ENCODE peak calls at places on chromosomes 6 and 20, in five cellular contexts. U, G, N, Y and B are unnamed samples.

GRCh38 chr6:145669627-145670034 is 65.7 kb downstream of the EPM2A start:
- DNase-seq in U (peak; percentile 52), G (peak; percentile 68), N (no peak), Y (no peak), B (peak; percentile 74)

GRCh38 chr6:159701413-159701999 is 8.5 kb upstream of the SOD2 start:
- DNase-seq in U (peak; percentile 96), G (peak; percentile 92), N (no peak), Y (no peak), B (peak; percentile 86)

GRCh38 chr6:43937236-43938177 is 167.5 kb downstream of the VEGFA start:
- DNase-seq in U (no peak), G (no peak), N (no peak), Y (no peak), B (no peak)

GRCh38 chr6:169701218-169701952 is 444 bp downstream of the WDR27 start:
- DNase-seq in U (no peak), G (no peak), N (no peak), Y (no peak), B (no peak)

GRCh38 chr6:84512396-84512795 is 252.0 kb downstream of the TBX18 start:
- DNase-seq in U (peak; percentile 74), G (peak; percentile 50), N (no peak), Y (no peak), B (no peak)

GRCh38 chr20:63156221-63156671 is 59.7 kb downstream of the YTHDF1 start:
- DNase-seq in U (no peak), G (no peak), N (no peak), Y (no peak), B (no peak)

GRCh38 chr6:49409951-49410542 is 53.0 kb downstream of the MMUT start:
- DNase-seq in U (peak; percentile 77), G (peak; percentile 61), N (peak; percentile 48), Y (peak; percentile 32), B (peak; percentile 60)

GRCh38 chr6:109363753-109364152 is 18.5 kb downstream of the CD164 start:
- DNase-seq in U (no peak), G (no peak), N (no peak), Y (no peak), B (no peak)

GRCh38 chr20:57657537-57658446 is 37.6 kb upstream of the ZBP1 start:
- DNase-seq in U (no peak), G (no peak), N (peak; percentile 88), Y (no peak), B (no peak)

GRCh38 chr6:27962506-27962905 is 5.5 kb downstream of the OR2B6 start:
- DNase-seq in U (no peak), G (no peak), N (no peak), Y (no peak), B (no peak)

GRCh38 chr6:149028767-149029405 is 282.1 kb downstream of the UST start:
- DNase-seq in U (peak; percentile 97), G (peak; percentile 95), N (no peak), Y (peak; percentile 68), B (peak; percentile 95)

GRCh38 chr20:3828798-3829197 is 8.5 kb downstream of the AP5S1 start:
- DNase-seq in U (no peak), G (peak; percentile 73), N (no peak), Y (no peak), B (no peak)

GRCh38 chr6:125230674-125231073 is 71.1 kb downstream of the HDDC2 start:
- DNase-seq in U (no peak), G (peak; percentile 73), N (no peak), Y (no peak), B (no peak)

GRCh38 chr6:166310634-166311033 is 2.4 kb upstream of the PRR18 start:
- DNase-seq in U (no peak), G (no peak), N (no peak), Y (no peak), B (no peak)

GRCh38 chr20:58717278-58718091 is 24.9 kb downstream of the NPEPL1 start:
- DNase-seq in U (no peak), G (no peak), N (no peak), Y (no peak), B (no peak)

GRCh38 chr6:150018846-150019580 is 6.3 kb downstream of the RAET1L start:
- DNase-seq in U (no peak), G (no peak), N (no peak), Y (no peak), B (no peak)

GRCh38 chr20:20593447-20594170 is 118.8 kb downstream of the RALGAPA2 start:
- DNase-seq in U (peak; percentile 89), G (peak; percentile 50), N (no peak), Y (peak; percentile 15), B (peak; percentile 60)

GRCh38 chr6:43698584-43699349 is 11.2 kb upstream of the MRPS18A start:
- DNase-seq in U (peak; percentile 87), G (peak; percentile 19), N (no peak), Y (no peak), B (peak; percentile 36)

GRCh38 chr6:151365233-151365632 is 26.1 kb downstream of the ZBTB2 start:
- DNase-seq in U (no peak), G (no peak), N (no peak), Y (no peak), B (no peak)

GRCh38 chr6:129494099-129494498 is 215.9 kb downstream of the ARHGAP18 start:
- DNase-seq in U (no peak), G (no peak), N (no peak), Y (no peak), B (no peak)

GRCh38 chr6:144190593-144190992 is 40.3 kb downstream of the STX11 start:
- DNase-seq in U (peak; percentile 73), G (peak; percentile 59), N (no peak), Y (no peak), B (peak; percentile 57)

GRCh38 chr6:139534472-139535115 is 160.1 kb upstream of the CITED2 start:
- DNase-seq in U (no peak), G (no peak), N (no peak), Y (no peak), B (no peak)

GRCh38 chr20:52820641-52821292 is 151.4 kb upstream of the TSHZ2 start:
- DNase-seq in U (no peak), G (no peak), N (no peak), Y (no peak), B (no peak)

GRCh38 chr6:107704377-107705013 is 119.6 kb downstream of the SCML4 start:
- DNase-seq in U (peak; percentile 71), G (peak; percentile 44), N (no peak), Y (peak; percentile 16), B (peak; percentile 57)

GRCh38 chr6:3381233-3382065 is 75.4 kb downstream of the SLC22A23 start:
- DNase-seq in U (no peak), G (no peak), N (no peak), Y (no peak), B (no peak)

GRCh38 chr6:100721256-100721655 is 159.9 kb downstream of the ASCC3 start:
- DNase-seq in U (peak; percentile 4), G (no peak), N (no peak), Y (no peak), B (no peak)

GRCh38 chr20:36480456-36481048 is 60.8 kb upstream of the MYL9 start:
- DNase-seq in U (no peak), G (no peak), N (no peak), Y (no peak), B (no peak)

GRCh38 chr20:62358171-62358719 is 8.9 kb downstream of the LAMA5 start:
- DNase-seq in U (no peak), G (no peak), N (no peak), Y (no peak), B (no peak)

GRCh38 chr6:123562677-123563076 is 74.1 kb downstream of the TRDN start:
- DNase-seq in U (no peak), G (no peak), N (no peak), Y (no peak), B (no peak)

GRCh38 chr6:129638055-129639019 is 71.6 kb downstream of the ARHGAP18 start:
- DNase-seq in U (peak; percentile 87), G (no peak), N (no peak), Y (no peak), B (peak; percentile 86)

GRCh38 chr6:36666726-36667591 is 11.6 kb upstream of the CDKN1A start:
- DNase-seq in U (peak; percentile 97), G (peak; percentile 98), N (peak; percentile 86), Y (peak; percentile 64), B (peak; percentile 96)

GRCh38 chr6:154367839-154368695 is 11.5 kb upstream of the IPCEF1 start:
- DNase-seq in U (peak; percentile 43), G (peak; percentile 17), N (no peak), Y (peak; percentile 45), B (no peak)
- TF ChIP-seq CTCF in U (no peak), G (no peak), N (no peak), Y (no peak), B (no peak)

GRCh38 chr6:90175627-90176538 is 120.8 kb downstream of the BACH2 start:
- DNase-seq in U (no peak), G (no peak), N (no peak), Y (no peak), B (no peak)

GRCh38 chr6:90178294-90178678 is 118.4 kb downstream of the BACH2 start:
- DNase-seq in U (no peak), G (no peak), N (no peak), Y (no peak), B (no peak)

GRCh38 chr6:90180526-90180925 is 116.1 kb downstream of the BACH2 start:
- DNase-seq in U (no peak), G (no peak), N (no peak), Y (no peak), B (no peak)

GRCh38 chr6:90179190-90180169 is 117.2 kb downstream of the BACH2 start:
- DNase-seq in U (no peak), G (no peak), N (no peak), Y (no peak), B (no peak)

GRCh38 chr6:90177544-90178293 is 118.9 kb downstream of the BACH2 start:
- DNase-seq in U (no peak), G (no peak), N (no peak), Y (no peak), B (no peak)
- H3K4me3 ChIP-seq in U (no peak overlapping the region), G (no peak overlapping the region), N (no peak overlapping the region), Y (no peak overlapping the region), B (no peak overlapping the region)

DNA sequence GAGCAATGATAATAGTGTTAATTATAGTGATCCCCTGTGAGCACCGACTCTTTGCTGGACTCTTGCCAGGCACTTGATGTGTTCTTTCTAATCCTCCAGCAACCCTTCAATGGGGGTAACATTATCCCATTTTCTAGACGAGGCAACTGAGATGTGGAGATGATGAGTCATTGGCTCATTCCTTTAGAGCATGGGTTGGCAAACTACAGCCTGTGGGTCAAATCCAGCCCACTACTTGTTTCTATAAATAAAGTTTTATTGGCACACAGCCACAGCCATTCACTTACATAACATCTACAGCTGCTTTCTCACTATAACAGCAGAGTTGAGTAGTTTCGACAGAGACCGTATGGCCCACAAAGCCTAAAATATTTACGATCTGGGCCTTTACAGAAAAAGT is 249.5 kb upstream of the KCNG1 start:
- DNase-seq in U (peak; percentile 72), G (peak; percentile 71), N (no peak), Y (no peak), B (peak; percentile 46)
- TF ChIP-seq CTCF in U (no peak), G (no peak), N (no peak), Y (no peak), B (no peak)

GRCh38 chr20:11777861-11778570 is 139.7 kb upstream of the BTBD3 start:
- DNase-seq in U (peak; percentile 25), G (peak; percentile 80), N (no peak), Y (no peak), B (peak; percentile 32)
- H3K4me3 ChIP-seq in U (peak overlapping the region; percentile 26), G (peak overlapping the region; percentile 12), N (peak overlapping the region; percentile 30), Y (no peak overlapping the region), B (peak overlapping the region; percentile 6)